ENCODE peak calls at places on chromosomes 6 and 20, in five cellular contexts. O is stomach, L is body of pancreas, M is Peyer's patch, Q is prostate gland. Y is an unnamed sample.

GRCh38 chr6:124684621-124685020 is 277.6 kb upstream of the RNF217 start:
- DNase-seq in O (no peak), L (no peak), M (no peak), Q (no peak), Y (no peak)

GRCh38 chr6:77231438-77232305 is 231.6 kb downstream of the HTR1B start:
- DNase-seq in O (no peak), L (no peak), M (no peak), Q (no peak), Y (no peak)

GRCh38 chr6:46062312-46062711 is 46.7 kb upstream of the CLIC5 start:
- DNase-seq in O (no peak), L (peak), M (peak), Q (peak), Y (no peak)

GRCh38 chr6:159174263-159174974 is 5.2 kb downstream of the FNDC1 start:
- DNase-seq in O (peak), L (peak), M (peak), Q (peak), Y (no peak)

GRCh38 chr6:14401181-14401745 is 283.7 kb downstream of the CD83 start:
- DNase-seq in O (no peak), L (no peak), M (no peak), Q (no peak), Y (no peak)

GRCh38 chr6:17086469-17086868 is 15.4 kb upstream of the STMND1 start:
- DNase-seq in O (peak), L (peak), M (peak), Q (peak), Y (no peak)

GRCh38 chr20:58233393-58233792 is 4.9 kb upstream of the ANKRD60 start:
- DNase-seq in O (no peak), L (no peak), M (no peak), Q (no peak), Y (no peak)

GRCh38 chr20:55515831-55516230 is 489.5 kb downstream of the CBLN4 start:
- DNase-seq in O (no peak), L (no peak), M (no peak), Q (no peak), Y (no peak)

GRCh38 chr6:128848169-128848935 is 34.6 kb upstream of the LAMA2 start:
- DNase-seq in O (no peak), L (no peak), M (no peak), Q (no peak), Y (no peak)

GRCh38 chr6:70166088-70166958 is 136.6 kb downstream of the COL9A1 start:
- DNase-seq in O (peak), L (peak), M (peak), Q (peak), Y (no peak)

GRCh38 chr6:125432968-125433367 is 131.2 kb upstream of the HDDC2 start:
- DNase-seq in O (no peak), L (no peak), M (no peak), Q (no peak), Y (no peak)

GRCh38 chr6:16134430-16134829 is 5.5 kb downstream of the MYLIP start:
- DNase-seq in O (no peak), L (no peak), M (no peak), Q (no peak), Y (no peak)

GRCh38 chr6:131831392-131831791 is 23.6 kb downstream of the ENPP1 start:
- DNase-seq in O (no peak), L (no peak), M (no peak), Q (no peak), Y (no peak)

GRCh38 chr6:34357937-34358336 is 34.5 kb downstream of the NUDT3 start:
- DNase-seq in O (no peak), L (no peak), M (no peak), Q (no peak), Y (no peak)

GRCh38 chr6:68635706-68636513 is 828 bp downstream of the ADGRB3 start:
- DNase-seq in O (no peak), L (no peak), M (no peak), Q (peak), Y (no peak)

GRCh38 chr20:37518606-37519507 is 2.2 kb upstream of the NNAT start:
- DNase-seq in O (peak), L (no peak), M (no peak), Q (peak), Y (no peak)

GRCh38 chr20:62741191-62741676 is 32.6 kb downstream of the NTSR1 start:
- DNase-seq in O (no peak), L (no peak), M (no peak), Q (no peak), Y (no peak)

GRCh38 chr20:50868509-50869495 is 62.4 kb downstream of the ADNP start:
- DNase-seq in O (no peak), L (peak), M (no peak), Q (no peak), Y (no peak)

GRCh38 chr6:128963561-128963960 is 80.6 kb downstream of the LAMA2 start:
- DNase-seq in O (no peak), L (no peak), M (no peak), Q (no peak), Y (no peak)

GRCh38 chr6:166575190-166575589 is 11.3 kb downstream of the RAMACL start:
- DNase-seq in O (no peak), L (no peak), M (no peak), Q (no peak), Y (no peak)

GRCh38 chr6:3965071-3965718 is 113.7 kb downstream of the FAM217A start:
- DNase-seq in O (no peak), L (no peak), M (no peak), Q (no peak), Y (no peak)

GRCh38 chr6:21824431-21825180 is 231.1 kb downstream of the SOX4 start:
- DNase-seq in O (no peak), L (no peak), M (no peak), Q (no peak), Y (no peak)

GRCh38 chr6:39251406-39251805 is 22.1 kb upstream of the KCNK5 start:
- DNase-seq in O (no peak), L (no peak), M (peak), Q (no peak), Y (no peak)

GRCh38 chr6:148776321-148776966 is 29.6 kb downstream of the UST start:
- DNase-seq in O (no peak), L (no peak), M (no peak), Q (no peak), Y (no peak)

GRCh38 chr6:108242259-108242658 is 18.6 kb downstream of the SNX3 start:
- DNase-seq in O (no peak), L (no peak), M (no peak), Q (no peak), Y (no peak)

GRCh38 chr6:99739526-99739925 is 132.9 kb downstream of the PRDM13 start:
- DNase-seq in O (peak), L (peak), M (no peak), Q (no peak), Y (no peak)

GRCh38 chr6:82363368-82364086 is at the start of gene TPBG:
- DNase-seq in O (peak), L (peak), M (peak), Q (peak), Y (peak)

DNA sequence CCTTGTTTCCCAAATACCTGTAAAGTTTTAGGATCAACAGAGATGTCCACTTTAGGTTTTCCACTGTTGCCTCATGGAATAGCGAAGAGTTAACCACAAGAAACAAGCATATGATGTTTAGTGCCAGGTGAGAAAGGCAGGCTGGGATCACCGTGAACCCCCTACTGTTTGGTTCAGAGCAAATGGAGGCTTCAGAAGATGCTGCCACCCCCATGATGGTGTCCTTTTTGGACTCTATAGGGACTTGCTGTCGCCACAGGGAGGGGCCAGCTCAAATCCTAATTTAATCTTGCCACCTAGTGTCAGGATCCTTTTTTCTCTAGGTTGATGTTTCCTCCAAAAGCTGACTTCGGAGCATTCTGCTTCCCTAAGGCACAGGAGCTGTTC is 1.9 kb upstream of the DLL1 start:
- DNase-seq in O (no peak), L (no peak), M (no peak), Q (no peak), Y (no peak)
- H3K27ac ChIP-seq in O (no peak), L (no peak), M (peak), Q (peak), Y (no peak)

DNA sequence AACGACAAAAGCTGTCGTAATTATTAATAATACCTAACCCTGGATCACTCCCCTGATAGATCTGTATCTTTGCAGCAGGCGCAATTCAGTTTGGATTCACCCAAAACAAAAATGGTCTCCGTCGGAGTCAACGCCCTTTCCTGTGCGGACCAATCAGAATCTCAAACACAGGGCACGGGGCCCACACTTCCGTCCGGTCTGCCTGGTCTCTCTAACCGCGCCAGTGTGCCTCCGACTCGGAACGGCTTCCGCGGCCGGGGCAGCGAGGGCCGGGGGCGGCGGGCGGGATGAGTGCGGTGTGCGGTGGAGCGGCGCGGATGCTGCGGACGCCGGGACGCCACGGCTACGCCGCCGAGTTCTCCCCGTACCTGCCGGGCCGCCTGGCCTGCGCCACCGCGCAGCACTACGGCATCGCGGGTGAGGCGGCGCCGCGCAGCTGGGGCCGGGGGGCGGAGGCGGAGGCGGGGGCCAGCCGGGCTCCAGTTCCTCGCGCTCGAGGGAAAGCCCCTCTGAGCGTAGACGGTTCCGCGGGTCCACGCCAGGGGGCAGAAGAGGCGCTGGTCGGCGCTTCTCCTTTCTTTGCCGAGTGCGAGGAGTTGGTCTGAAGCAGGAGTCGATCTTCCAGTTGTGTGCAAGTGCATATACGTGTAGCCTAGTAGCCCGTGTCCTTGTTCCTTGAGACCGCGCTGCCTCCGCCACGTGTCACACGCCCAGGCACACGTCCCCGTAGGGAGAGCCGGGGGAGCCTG is at the start of gene PEX7:
- DNase-seq in O (peak), L (peak), M (peak), Q (peak), Y (peak)
- TF ChIP-seq POLR2A in O (no peak), L (peak), M (peak), Q (peak), Y (peak)

DNA sequence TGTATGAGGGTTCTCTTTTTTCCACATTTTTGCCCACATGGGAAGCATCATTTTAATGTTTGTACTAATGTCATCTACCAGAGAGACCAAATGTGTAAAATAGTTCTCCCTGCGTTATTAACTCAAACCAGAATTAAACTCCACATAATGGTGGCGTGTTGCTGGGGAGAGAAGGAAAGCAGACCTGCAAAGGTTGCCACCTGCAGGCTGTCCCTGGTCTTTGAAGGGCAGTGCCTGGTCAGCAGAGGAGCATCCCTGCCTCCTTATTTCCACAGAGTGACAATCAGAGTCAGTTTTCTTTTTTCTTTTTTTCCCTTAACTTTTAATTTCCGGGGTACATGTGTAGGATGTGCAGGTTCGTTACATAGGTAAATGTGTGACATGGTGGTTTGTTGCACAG is 214.5 kb downstream of the TBX18 start:
- DNase-seq in O (no peak), L (no peak), M (no peak), Q (no peak), Y (no peak)
- TF ChIP-seq CTCF in O (no peak), L (no peak), M (no peak), Q (no peak), Y (no peak)

GRCh38 chr20:32443386-32443974 is 85.3 kb downstream of the ASXL1 start:
- DNase-seq in O (no peak), L (no peak), M (peak), Q (no peak), Y (no peak)

GRCh38 chr20:32440758-32441078 is 82.6 kb downstream of the ASXL1 start:
- DNase-seq in O (no peak), L (no peak), M (peak), Q (no peak), Y (peak)

GRCh38 chr20:32444474-32445220 is 86.5 kb downstream of the ASXL1 start:
- DNase-seq in O (peak), L (no peak), M (peak), Q (no peak), Y (no peak)

GRCh38 chr20:32441638-32442037 is 83.5 kb downstream of the ASXL1 start:
- DNase-seq in O (peak), L (no peak), M (no peak), Q (no peak), Y (no peak)

GRCh38 chr20:32442630-32443029 is 84.5 kb downstream of the ASXL1 start:
- DNase-seq in O (no peak), L (no peak), M (peak), Q (no peak), Y (peak)
- H3K27ac ChIP-seq in O (no peak), L (no peak), M (no peak), Q (no peak), Y (no peak)

DNA sequence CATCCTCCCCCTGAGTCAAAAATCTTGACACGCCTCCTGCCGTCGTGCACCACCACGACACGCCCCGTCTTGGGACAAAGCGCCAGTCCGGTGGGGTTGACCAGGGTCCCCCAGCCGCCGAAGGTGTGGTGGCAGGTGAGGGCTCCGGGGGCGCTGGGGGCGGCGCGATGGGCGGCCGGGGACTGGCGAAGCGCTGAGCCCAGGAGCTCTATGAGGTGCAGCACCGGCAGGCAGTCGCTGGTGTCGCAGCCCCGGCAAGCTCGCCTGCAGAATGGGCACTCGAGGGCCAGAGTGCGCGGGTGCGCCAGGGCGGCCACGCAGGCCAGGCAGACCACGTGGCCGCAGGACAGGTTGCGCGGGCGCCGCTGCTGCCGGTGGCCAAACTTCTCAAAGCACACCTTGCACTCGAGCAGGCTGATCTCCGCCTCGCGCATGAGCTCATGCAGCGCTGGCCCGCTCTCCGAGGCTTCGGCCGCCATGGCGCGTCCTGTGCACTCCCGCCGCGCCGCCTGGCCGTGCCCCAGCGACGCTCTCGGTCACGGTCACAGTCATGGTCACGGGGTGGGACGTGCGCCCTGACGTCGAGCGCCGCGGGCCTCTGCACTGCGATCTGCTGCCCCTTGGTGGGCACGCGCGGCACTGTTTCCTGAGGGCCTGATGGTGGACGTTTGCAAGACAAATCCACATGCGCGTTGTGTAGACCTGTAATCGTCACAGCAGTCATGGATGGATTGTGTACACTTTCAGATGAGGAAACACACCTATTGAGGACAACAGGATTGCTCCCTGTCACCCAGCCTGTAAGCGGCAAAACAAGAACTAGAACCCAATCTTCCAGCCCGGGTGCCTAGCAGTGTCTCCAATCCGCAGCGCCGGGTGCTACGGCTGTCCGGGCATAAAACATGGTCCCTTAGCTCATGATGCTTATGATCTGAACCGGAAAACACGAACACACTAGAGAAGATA is at the start of gene NHLRC1:
- DNase-seq in O (peak), L (peak), M (peak), Q (peak), Y (peak)
- TF ChIP-seq POLR2A in O (no peak), L (peak), M (peak), Q (peak), Y (no peak)

GRCh38 chr20:10671221-10671849 is 2.5 kb downstream of the JAG1 start:
- DNase-seq in O (peak), L (peak), M (peak), Q (peak), Y (peak)
- TF ChIP-seq CTCF in O (peak), L (peak), M (peak), Q (peak), Y (peak)

GRCh38 chr20:4013041-4013440 is 2.3 kb downstream of the RNF24 start:
- DNase-seq in O (no peak), L (no peak), M (no peak), Q (no peak), Y (no peak)
- H3K27ac ChIP-seq in O (peak), L (no peak), M (peak), Q (peak), Y (no peak)

DNA sequence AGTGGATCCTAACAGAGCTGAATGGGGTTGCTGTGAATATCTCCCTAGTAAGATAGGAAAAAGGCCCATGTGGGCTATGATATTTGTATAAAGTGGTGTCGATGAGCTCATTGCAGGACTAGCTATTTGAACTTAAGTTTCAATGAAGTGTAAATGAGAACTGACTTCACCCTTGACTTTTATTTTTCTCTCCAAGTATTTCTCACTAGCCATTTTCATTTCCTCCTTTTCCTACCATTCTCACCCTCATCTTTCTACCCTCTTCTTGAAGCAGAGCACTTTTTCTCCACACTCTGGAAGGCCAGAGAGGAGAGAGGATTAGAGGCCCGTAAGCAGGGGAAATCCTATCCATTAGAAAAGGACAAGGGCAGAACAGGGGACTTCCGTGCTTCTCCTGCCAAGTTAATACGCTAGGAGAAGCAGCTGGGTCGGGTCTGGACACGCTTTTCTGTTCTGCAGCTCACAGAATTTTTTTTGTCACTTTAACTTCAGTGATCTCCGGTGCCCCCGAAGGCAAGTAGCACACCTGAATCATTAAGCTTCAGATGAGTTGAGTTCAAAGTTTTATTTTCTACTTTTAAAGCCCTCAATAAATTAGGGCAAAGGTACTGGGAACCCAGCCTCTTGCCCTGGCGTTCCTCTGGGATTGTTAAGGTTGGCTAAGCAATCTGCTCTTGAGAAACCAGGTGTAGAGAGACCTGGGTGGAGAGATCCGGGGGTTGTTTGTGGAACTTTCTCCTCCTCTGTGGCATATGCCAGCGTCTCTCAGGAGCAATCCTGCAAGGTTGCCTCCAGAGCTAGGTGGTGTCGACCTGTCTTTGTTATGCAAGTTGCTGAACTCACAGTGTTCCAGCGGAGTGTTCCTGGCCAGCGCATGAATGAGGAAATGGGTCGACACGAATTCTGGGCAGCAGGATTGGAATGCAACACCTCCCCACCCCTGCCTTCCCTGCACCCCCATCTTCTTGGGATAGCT is 56.2 kb upstream of the ARID1B start:
- DNase-seq in O (peak), L (peak), M (peak), Q (peak), Y (no peak)
- TF ChIP-seq POLR2A in O (no peak), L (peak), M (peak), Q (no peak), Y (no peak)

GRCh38 chr6:137313928-137314855 is 95.0 kb upstream of the IFNGR1 start:
- DNase-seq in O (peak), L (peak), M (peak), Q (peak), Y (peak)
- TF ChIP-seq CTCF in O (peak), L (peak), M (peak), Q (peak), Y (peak)